ENCODE peak calls at places on chromosome 17, in eight cellular contexts. F, S, A, D, K, T, I and P are unnamed samples.

GRCh38 chr17:31535581-31535981 is 144.1 kb downstream of the RAB11FIP4 start:
- DNase-seq in A (peak), D (no peak), F (no peak), S (no peak), I (no peak), K (no peak), T (no peak), P (no peak)

GRCh38 chr17:68222586-68222985 is 25.3 kb upstream of the AMZ2 start:
- DNase-seq in F (no peak), K (no peak), D (no peak), T (no peak), A (no peak), S (no peak), I (no peak), P (no peak)

GRCh38 chr17:65783845-65784334 is 222.4 kb upstream of the AXIN2 start:
- DNase-seq in K (peak), A (no peak), F (peak), S (no peak), D (no peak), T (no peak), I (peak), P (no peak)

GRCh38 chr17:16371742-16372141 is 9.1 kb upstream of the UBB start:
- DNase-seq in D (no peak), T (no peak), I (peak), F (no peak), K (peak), A (no peak), S (no peak), P (no peak)

GRCh38 chr17:13957636-13958035 is 111.7 kb upstream of the COX10 start:
- DNase-seq in A (no peak), S (no peak), F (peak), I (no peak), T (no peak), D (no peak), K (no peak), P (no peak)

GRCh38 chr17:9473716-9474115 is 101.9 kb downstream of the STX8 start:
- DNase-seq in F (no peak), I (peak), K (peak), S (no peak), A (no peak), T (no peak), D (no peak), P (no peak)

GRCh38 chr17:31674305-31674704 is 184.7 kb downstream of the COPRS start:
- DNase-seq in A (no peak), S (no peak), I (peak), D (peak), K (no peak), F (no peak), T (no peak), P (no peak)

GRCh38 chr17:50344712-50345380 is 1.1 kb upstream of the XYLT2 start:
- DNase-seq in D (peak), S (no peak), A (no peak), F (no peak), I (no peak), K (no peak), T (no peak), P (no peak)

GRCh38 chr17:77924757-77925336 is 33.7 kb upstream of the TNRC6C start:
- DNase-seq in F (no peak), T (no peak), A (no peak), S (no peak), I (no peak), K (no peak), D (no peak), P (no peak)

GRCh38 chr17:74968361-74968780 is 4.2 kb downstream of the HID1 start:
- DNase-seq in K (no peak), D (no peak), I (peak), A (no peak), S (no peak), T (no peak), F (no peak), P (no peak)

GRCh38 chr17:77821114-77821513 is 137.4 kb upstream of the TNRC6C start:
- DNase-seq in T (no peak), S (peak), I (no peak), K (peak), D (no peak), F (no peak), A (no peak), P (no peak)

GRCh38 chr17:65177901-65178300 is 40.7 kb downstream of the RGS9 start:
- DNase-seq in T (no peak), S (no peak), D (no peak), A (no peak), K (no peak), F (no peak), I (peak), P (no peak)

GRCh38 chr17:69669441-69670178 is 255.1 kb downstream of the MAP2K6 start:
- DNase-seq in A (no peak), D (no peak), K (no peak), S (no peak), F (no peak), I (peak), T (no peak), P (no peak)

GRCh38 chr17:39611441-39612112 is 3.9 kb upstream of the NEUROD2 start:
- DNase-seq in I (no peak), S (no peak), T (no peak), K (no peak), F (no peak), D (no peak), A (no peak), P (no peak)

DNA sequence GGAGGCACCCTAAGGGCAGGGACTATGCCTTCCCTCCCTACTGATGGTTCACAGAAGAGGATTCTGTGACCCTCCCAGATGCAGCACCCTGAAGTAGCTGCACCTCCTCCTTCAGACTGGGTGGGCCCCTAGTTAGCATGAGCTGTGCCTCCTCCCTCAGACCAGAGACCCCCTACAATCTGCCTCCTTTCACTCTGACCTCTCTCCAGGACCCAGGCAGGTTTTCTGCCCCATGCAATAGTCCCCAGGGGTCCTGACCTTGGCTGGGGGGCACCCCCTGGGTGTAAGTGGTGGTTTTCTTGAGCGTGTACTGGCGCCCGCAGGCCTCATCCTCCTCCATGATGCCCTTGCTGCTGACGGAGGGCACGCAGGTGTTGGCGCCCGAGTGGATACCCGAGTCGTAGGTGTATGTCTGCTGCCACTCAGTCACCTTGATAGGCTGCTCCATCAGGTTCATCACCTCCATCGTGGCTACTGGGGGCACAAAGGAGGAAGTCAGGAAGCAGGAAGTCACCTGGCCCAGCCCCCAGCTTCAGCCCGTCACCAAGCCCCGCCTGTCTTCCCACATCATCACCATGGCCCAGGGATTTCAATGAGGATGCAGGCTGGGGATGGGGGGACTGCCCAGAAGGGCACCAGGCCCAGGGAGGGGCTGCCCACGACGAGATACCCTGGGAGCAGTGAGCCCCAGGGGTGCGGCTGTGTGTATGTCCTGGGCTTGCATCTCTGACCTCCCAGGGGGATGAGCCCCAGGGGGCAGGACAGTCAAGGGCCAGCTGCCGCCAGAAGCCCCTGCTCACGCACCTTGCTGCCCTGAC is 14.9 kb downstream of the JUP start:
- DNase-seq in T (no peak), S (no peak), F (no peak), A (no peak), D (no peak), I (no peak), K (no peak), P (no peak)
- TF ChIP-seq CTCF in T (no peak), S (no peak), F (no peak), A (no peak), D (no peak), I (no peak), K (no peak), P (no peak)

GRCh38 chr17:4157618-4158333 is 14.8 kb downstream of the CYB5D2 start:
- DNase-seq in K (no peak), D (no peak), F (no peak), I (no peak), S (no peak), T (no peak), A (no peak), P (no peak)

GRCh38 chr17:4159761-4160160 is 16.8 kb downstream of the CYB5D2 start:
- DNase-seq in T (no peak), I (no peak), D (no peak), A (no peak), S (no peak), K (no peak), F (no peak), P (no peak)

GRCh38 chr17:4155980-4156620 is 13.1 kb downstream of the CYB5D2 start:
- DNase-seq in S (no peak), T (no peak), A (no peak), I (no peak), K (no peak), D (no peak), F (no peak), P (no peak)

GRCh38 chr17:4154201-4154600 is 11.2 kb downstream of the CYB5D2 start:
- DNase-seq in D (no peak), F (no peak), I (peak), S (no peak), T (no peak), K (no peak), A (no peak), P (no peak)

DNA sequence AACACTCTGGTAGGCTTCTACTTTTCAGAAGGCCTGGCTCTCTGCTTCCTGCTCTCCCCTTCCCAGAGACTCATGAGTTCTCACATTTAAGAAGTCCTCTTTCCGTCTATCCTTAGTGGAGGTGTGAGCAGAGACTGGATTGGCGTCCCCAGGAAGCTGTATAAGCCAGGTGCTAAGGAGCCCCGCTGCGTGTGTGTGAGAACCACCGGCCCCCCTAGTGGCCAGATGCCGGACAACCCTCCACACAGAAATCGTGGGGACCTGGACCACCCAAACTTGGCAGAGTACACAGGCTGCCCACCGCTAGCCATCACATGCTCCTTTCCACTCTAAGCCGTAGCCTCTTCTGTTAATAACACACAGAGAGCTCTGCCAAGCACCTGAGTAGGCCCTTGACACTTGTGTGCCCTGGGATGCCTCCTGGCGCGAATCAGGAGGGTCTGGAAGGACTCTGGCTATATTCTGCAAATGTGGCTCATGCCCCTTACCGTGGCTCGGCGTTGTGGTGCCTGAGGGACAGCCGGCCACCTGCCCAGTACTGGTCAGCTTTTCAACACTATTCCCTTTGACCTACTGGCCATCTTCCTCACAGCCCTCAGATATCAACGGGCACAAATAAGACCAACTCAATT is 13.9 kb downstream of the CYB5D2 start:
- DNase-seq in S (no peak), I (no peak), K (no peak), F (no peak), T (no peak), A (no peak), D (no peak), P (no peak)
- TF ChIP-seq CTCF in S (no peak), I (peak), K (peak), F (no peak), T (no peak), A (no peak), D (no peak), P (no peak)

DNA sequence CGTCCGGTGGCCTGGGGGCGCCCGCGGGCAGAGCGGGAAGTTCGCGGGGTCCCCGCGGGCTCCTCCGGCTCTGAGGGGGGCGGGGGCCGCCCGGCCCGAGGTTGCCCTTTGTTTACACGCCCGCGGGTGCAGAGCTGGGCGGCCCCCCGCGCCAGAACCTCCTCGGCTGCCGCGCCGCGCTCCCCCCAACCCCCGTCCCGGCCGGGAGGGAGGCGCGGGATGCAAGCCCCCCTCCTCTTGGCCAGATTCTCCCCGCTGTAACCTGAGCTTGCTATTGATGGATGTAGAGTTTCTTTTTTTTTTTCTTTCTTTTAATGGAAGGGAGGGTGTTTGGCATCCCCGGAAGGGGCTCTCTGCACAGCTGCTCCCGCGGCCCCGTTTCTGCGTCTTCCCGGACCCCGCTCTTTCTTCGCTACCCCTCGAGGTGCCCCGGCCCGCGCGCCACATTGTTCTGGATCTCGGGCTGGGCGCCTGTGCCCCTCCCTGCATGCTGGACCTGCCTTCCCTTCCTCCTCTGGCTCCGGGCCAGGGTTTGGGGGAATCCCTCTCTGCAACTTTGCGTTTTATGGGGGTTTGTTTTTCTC is 648 bp downstream of the CBX2 start:
- DNase-seq in T (peak), S (peak), I (no peak), D (no peak), A (no peak), F (no peak), K (no peak), P (no peak)
- TF ChIP-seq CTCF in T (no peak), S (no peak), I (no peak), D (no peak), A (no peak), F (no peak), K (peak), P (no peak)

GRCh38 chr17:40862985-40863733 is 3.9 kb downstream of the KRT12 start:
- DNase-seq in K (no peak), T (no peak), F (no peak), I (no peak), D (no peak), S (no peak), A (no peak), P (no peak)
- TF ChIP-seq CTCF in K (no peak), T (no peak), F (no peak), I (peak), D (no peak), S (no peak), A (no peak), P (no peak)

GRCh38 chr17:17713839-17714238 is 32.6 kb downstream of the RAI1 start:
- DNase-seq in F (no peak), A (no peak), S (peak), T (no peak), K (no peak), I (peak), D (no peak), P (no peak)
- TF ChIP-seq CTCF in F (no peak), A (no peak), S (no peak), T (no peak), K (no peak), I (no peak), D (no peak), P (no peak)

DNA sequence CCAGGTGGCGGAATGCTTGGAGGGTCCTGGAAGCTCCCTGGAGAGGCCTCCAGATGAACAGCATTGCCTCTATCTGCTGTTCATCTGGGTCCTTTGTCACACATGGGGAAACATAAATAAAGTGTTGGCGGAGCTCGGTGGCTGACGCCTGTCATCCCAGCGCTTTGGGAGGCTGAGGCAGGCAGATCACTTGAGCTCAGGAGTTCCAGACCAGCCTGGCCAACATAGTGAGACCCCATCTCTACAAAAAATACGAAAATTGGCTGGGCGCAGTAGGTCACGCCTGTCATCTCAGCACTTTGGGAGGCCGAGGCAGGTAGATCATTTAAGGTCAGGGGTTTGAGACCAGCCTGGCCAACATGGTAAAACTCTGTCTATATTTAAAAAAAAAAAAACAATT is 2.2 kb downstream of the MYADML2 start:
- DNase-seq in F (no peak), K (no peak), S (no peak), T (no peak), D (no peak), A (no peak), I (no peak), P (no peak)
- TF ChIP-seq CTCF in F (no peak), K (no peak), S (no peak), T (no peak), D (no peak), A (no peak), I (no peak), P (no peak)

DNA sequence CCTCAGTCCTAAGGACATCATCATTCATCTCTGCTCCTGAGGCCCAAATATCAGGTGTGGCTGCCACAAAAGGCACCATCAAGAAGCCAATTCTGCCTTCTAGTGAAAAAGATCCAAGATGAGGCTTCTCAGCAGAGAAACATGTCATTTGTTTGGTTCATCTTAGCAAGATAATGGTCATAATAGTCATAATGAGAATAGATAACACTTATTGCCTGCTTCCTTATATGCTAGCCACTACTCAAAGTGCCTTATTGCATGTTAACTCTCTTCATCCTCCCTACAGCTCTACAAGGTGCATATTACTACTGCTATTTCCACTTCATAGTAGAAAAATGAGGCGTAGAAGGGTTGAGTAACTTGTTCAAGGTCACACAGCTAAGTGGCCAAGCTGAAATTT is 45.0 kb upstream of the MRPS23 start:
- DNase-seq in D (no peak), F (no peak), T (no peak), I (no peak), S (no peak), K (no peak), A (no peak), P (no peak)
- TF ChIP-seq CTCF in D (no peak), F (no peak), T (no peak), I (no peak), S (no peak), K (no peak), A (no peak), P (no peak)

GRCh38 chr17:44006581-44007345 is 2.3 kb downstream of the NAGS start:
- DNase-seq in K (peak), D (peak), F (peak), I (peak), A (peak), T (peak), S (peak), P (peak)
- TF ChIP-seq CTCF in K (peak), D (peak), F (peak), I (peak), A (no peak), T (peak), S (peak), P (no peak)

GRCh38 chr17:43171761-43172487 is 910 bp downstream of the NBR1 start:
- DNase-seq in A (peak), F (peak), D (no peak), I (peak), T (no peak), S (no peak), K (peak), P (no peak)
- TF ChIP-seq CTCF in A (no peak), F (peak), D (peak), I (peak), T (peak), S (peak), K (peak), P (no peak)